ENCODE peak calls at places on chromosomes 11 and 22, in four cellular contexts. One of them, this sample, is unnamed.

GRCh38 chr11:2209370-2209801 is 37.8 kb upstream of the TH start:
- DNase-seq in EH: no peak
- DNase-seq in T-cell: no peak
- DNase-seq in foreskin fibroblast: no peak
- DNase-seq in this sample: no peak

GRCh38 chr11:337711-338110 is 17.1 kb upstream of the IFITM3 start:
- DNase-seq in EH: no peak
- DNase-seq in T-cell: no peak
- DNase-seq in foreskin fibroblast: no peak
- DNase-seq in this sample: no peak

GRCh38 chr22:37501610-37502341 is 15.6 kb upstream of the MFNG start:
- DNase-seq in EH: peak
- DNase-seq in T-cell: no peak
- DNase-seq in foreskin fibroblast: peak
- DNase-seq in this sample: no peak

GRCh38 chr11:28009383-28009782 is 98.6 kb downstream of the KIF18A start:
- DNase-seq in EH: peak
- DNase-seq in T-cell: no peak
- DNase-seq in foreskin fibroblast: peak
- DNase-seq in this sample: no peak

GRCh38 chr11:114358711-114359110 is 41.6 kb downstream of the C11orf71 start:
- DNase-seq in EH: peak
- DNase-seq in T-cell: no peak
- DNase-seq in foreskin fibroblast: no peak
- DNase-seq in this sample: no peak

GRCh38 chr11:55658031-55658573 is 3.9 kb upstream of the OR4C6 start:
- DNase-seq in EH: no peak
- DNase-seq in T-cell: no peak
- DNase-seq in foreskin fibroblast: no peak
- DNase-seq in this sample: no peak

GRCh38 chr11:74507582-74507981 is 14.1 kb upstream of the LIPT2 start:
- DNase-seq in EH: no peak
- DNase-seq in T-cell: no peak
- DNase-seq in foreskin fibroblast: no peak
- DNase-seq in this sample: no peak

GRCh38 chr11:77728203-77728786 is 90.7 kb upstream of the CLNS1A start:
- DNase-seq in EH: no peak
- DNase-seq in T-cell: no peak
- DNase-seq in foreskin fibroblast: no peak
- DNase-seq in this sample: no peak

GRCh38 chr11:66373261-66373660 is 1.7 kb upstream of the SLC29A2 start:
- DNase-seq in EH: no peak
- DNase-seq in T-cell: no peak
- DNase-seq in foreskin fibroblast: no peak
- DNase-seq in this sample: no peak

GRCh38 chr11:96279421-96280290 is 63.3 kb downstream of the MAML2 start:
- DNase-seq in EH: peak
- DNase-seq in T-cell: no peak
- DNase-seq in foreskin fibroblast: no peak
- DNase-seq in this sample: no peak

GRCh38 chr11:69011624-69012091 is 1.4 kb downstream of the MRGPRF start:
- DNase-seq in EH: no peak
- DNase-seq in T-cell: no peak
- DNase-seq in foreskin fibroblast: no peak
- DNase-seq in this sample: no peak

GRCh38 chr11:62337682-62338181 is 484 bp downstream of the ASRGL1 start:
- DNase-seq in EH: peak
- DNase-seq in T-cell: no peak
- DNase-seq in foreskin fibroblast: no peak
- DNase-seq in this sample: no peak

GRCh38 chr22:11253000-11253511 is 4274.9 kb upstream of the OR11H1 start:
- DNase-seq in EH: no peak
- DNase-seq in T-cell: no peak
- DNase-seq in foreskin fibroblast: no peak
- DNase-seq in this sample: no peak

GRCh38 chr11:132821027-132821426 is 711.3 kb downstream of the OPCML start:
- DNase-seq in EH: peak
- DNase-seq in T-cell: no peak
- DNase-seq in foreskin fibroblast: no peak
- DNase-seq in this sample: no peak

GRCh38 chr11:104700609-104701008 is 197.7 kb downstream of the CASP12 start:
- DNase-seq in EH: no peak
- DNase-seq in T-cell: no peak
- DNase-seq in foreskin fibroblast: peak
- DNase-seq in this sample: no peak

GRCh38 chr11:94650756-94651155 is 83.6 kb downstream of the PIWIL4 start:
- DNase-seq in EH: peak
- DNase-seq in T-cell: no peak
- DNase-seq in foreskin fibroblast: peak
- DNase-seq in this sample: no peak

GRCh38 chr11:118918128-118918685 is 7.5 kb downstream of the BCL9L start:
- DNase-seq in EH: peak
- DNase-seq in T-cell: no peak
- DNase-seq in foreskin fibroblast: peak
- DNase-seq in this sample: peak

GRCh38 chr11:2135648-2136201 is 3.5 kb downstream of the IGF2 start:
- DNase-seq in EH: no peak
- DNase-seq in T-cell: no peak
- DNase-seq in foreskin fibroblast: no peak
- DNase-seq in this sample: no peak

GRCh38 chr11:120773501-120774031 is 250.3 kb upstream of the TBCEL start:
- DNase-seq in EH: peak
- DNase-seq in T-cell: no peak
- DNase-seq in foreskin fibroblast: no peak
- DNase-seq in this sample: no peak

GRCh38 chr11:117538731-117539130 is 211.1 kb downstream of the CEP164 start:
- DNase-seq in EH: peak
- DNase-seq in T-cell: no peak
- DNase-seq in foreskin fibroblast: peak
- DNase-seq in this sample: no peak

GRCh38 chr11:33542921-33543320 is 157.7 kb downstream of the C11orf91 start:
- DNase-seq in EH: peak
- DNase-seq in T-cell: no peak
- DNase-seq in foreskin fibroblast: peak
- DNase-seq in this sample: peak